ENCODE peak calls at places on chromosomes 4 and X, in eight cellular contexts. P is endothelial cell, N is left lung, E is right lobe of liver, V is body of pancreas, F is fibroblast of lung, Y is neural progenitor cell, H is GM12864. W is an unnamed sample.

GRCh38 chrX:96611619-96612362 is 72.9 kb upstream of the DIAPH2 start:
- DNase-seq in P (no peak), Y (peak), V (no peak), F (peak), N (no peak), H (no peak), E (no peak), W (no peak)

GRCh38 chr4:183729430-183730328 is 70.6 kb downstream of the TRAPPC11 start:
- DNase-seq in Y (no peak), E (no peak), P (no peak), H (no peak), N (no peak), V (peak), F (no peak), W (no peak)

GRCh38 chrX:21813612-21814368 is 25.6 kb upstream of the MBTPS2 start:
- DNase-seq in P (no peak), F (no peak), E (no peak), H (no peak), N (no peak), Y (peak), V (no peak), W (no peak)

GRCh38 chrX:42079968-42080367 is 156.6 kb upstream of the CASK start:
- DNase-seq in V (no peak), N (no peak), Y (no peak), E (no peak), H (no peak), P (no peak), F (no peak), W (no peak)

GRCh38 chrX:55702611-55703010 is 14.9 kb upstream of the RRAGB start:
- DNase-seq in P (no peak), Y (no peak), V (no peak), E (no peak), N (no peak), H (no peak), F (no peak), W (no peak)

GRCh38 chr4:117491531-117491930 is 406.2 kb upstream of the TRAM1L1 start:
- DNase-seq in N (no peak), E (no peak), V (no peak), F (no peak), H (no peak), P (no peak), Y (no peak), W (no peak)

GRCh38 chr4:149784018-149784417 is 31.6 kb downstream of the IQCM start:
- DNase-seq in H (no peak), V (no peak), N (no peak), P (no peak), E (no peak), Y (no peak), F (no peak), W (no peak)

GRCh38 chr4:77821775-77822174 is 2.6 kb upstream of the CNOT6L start:
- DNase-seq in N (no peak), V (peak), P (no peak), F (no peak), Y (no peak), H (no peak), E (no peak), W (no peak)

GRCh38 chrX:32483534-32484136 is 727.7 kb downstream of the DMD start:
- DNase-seq in E (no peak), V (no peak), N (no peak), F (peak), Y (peak), H (no peak), P (no peak), W (no peak)

GRCh38 chr4:147576084-147576483 is 41.1 kb upstream of the TMEM184C start:
- DNase-seq in N (no peak), P (no peak), V (no peak), Y (no peak), H (no peak), E (no peak), F (no peak), W (no peak)

GRCh38 chrX:49977319-49978090 is 55.1 kb downstream of the CLCN5 start:
- DNase-seq in Y (no peak), E (no peak), P (no peak), N (no peak), H (no peak), F (no peak), V (no peak), W (peak)

GRCh38 chr4:114688063-114688462 is 89.5 kb downstream of the UGT8 start:
- DNase-seq in F (no peak), V (no peak), N (no peak), P (no peak), E (no peak), Y (no peak), H (no peak), W (no peak)

GRCh38 chr4:173940146-173940545 is 343.3 kb downstream of the FBXO8 start:
- DNase-seq in Y (no peak), H (no peak), V (no peak), N (no peak), E (no peak), F (no peak), P (no peak), W (no peak)

GRCh38 chrX:72020788-72021187 is 110.1 kb downstream of the NHSL2 start:
- DNase-seq in N (no peak), E (no peak), F (no peak), V (no peak), H (peak), P (no peak), Y (no peak), W (no peak)

GRCh38 chr4:140777894-140778293 is 21.7 kb upstream of the TBC1D9 start:
- DNase-seq in P (no peak), F (no peak), N (no peak), Y (no peak), E (no peak), V (no peak), H (no peak), W (no peak)

GRCh38 chrX:70052895-70053615 is 3.3 kb upstream of the AWAT2 start:
- DNase-seq in Y (no peak), P (no peak), F (no peak), N (no peak), V (no peak), H (no peak), E (no peak), W (no peak)

GRCh38 chr4:8314691-8315255 is 45.2 kb downstream of the HTRA3 start:
- DNase-seq in H (no peak), F (no peak), P (no peak), Y (no peak), N (no peak), E (no peak), V (peak), W (no peak)

GRCh38 chrX:101399825-101400224 is 7.9 kb downstream of the GLA start:
- DNase-seq in N (no peak), H (no peak), Y (no peak), F (no peak), E (no peak), P (no peak), V (no peak), W (no peak)

GRCh38 chr4:154164931-154165839 is 326.4 kb downstream of the DCHS2 start:
- DNase-seq in E (no peak), V (peak), F (peak), P (no peak), N (peak), Y (no peak), H (peak), W (no peak)

GRCh38 chrX:115112411-115112810 is 76.8 kb upstream of the RBMXL3 start:
- DNase-seq in V (no peak), E (no peak), N (no peak), P (no peak), H (no peak), Y (no peak), F (no peak), W (no peak)

GRCh38 chr4:71126719-71127118 is 133.3 kb downstream of the DCK start:
- DNase-seq in E (no peak), Y (no peak), V (no peak), N (no peak), P (no peak), F (peak), H (no peak), W (no peak)

GRCh38 chr4:150056569-150056968 is 21.7 kb upstream of the DCLK2 start:
- DNase-seq in V (no peak), H (no peak), P (no peak), Y (no peak), E (no peak), F (peak), N (no peak), W (no peak)

GRCh38 chr4:7418131-7418943 is 16.4 kb downstream of the PSAPL1 start:
- DNase-seq in N (peak), E (no peak), H (no peak), Y (no peak), V (no peak), F (no peak), P (no peak), W (no peak)

GRCh38 chr4:52780206-52780605 is 29.0 kb upstream of the ERVMER34-1 start:
- DNase-seq in H (no peak), V (no peak), N (no peak), P (no peak), F (peak), Y (no peak), E (no peak), W (no peak)

GRCh38 chr4:56445699-56446098 is 9.6 kb downstream of the PAICS start:
- DNase-seq in F (peak), N (no peak), H (no peak), P (no peak), Y (no peak), V (no peak), E (no peak), W (no peak)

GRCh38 chr4:139853309-139853708 is 187.7 kb downstream of the MGST2 start:
- DNase-seq in V (no peak), Y (no peak), H (no peak), N (no peak), F (no peak), P (no peak), E (no peak), W (no peak)

GRCh38 chr4:122914292-122914904 is 8.0 kb downstream of the NUDT6 start:
- DNase-seq in Y (no peak), N (no peak), F (peak), H (peak), P (peak), V (no peak), E (no peak), W (no peak)

GRCh38 chr4:182240161-182241130 is 2.8 kb upstream of the TENM3 start:
- DNase-seq in Y (peak), F (peak), E (no peak), V (peak), H (no peak), P (no peak), N (no peak), W (no peak)

GRCh38 chrX:750263-750662 is 119.7 kb downstream of the SHOX start:
- DNase-seq in P (no peak), H (no peak), E (no peak), N (no peak), F (no peak), Y (no peak), V (no peak), W (no peak)
- TF ChIP-seq CTCF in P (no peak), H (no peak), E (no peak), N (no peak), F (no peak), Y (no peak), V (no peak), W (no peak)

DNA sequence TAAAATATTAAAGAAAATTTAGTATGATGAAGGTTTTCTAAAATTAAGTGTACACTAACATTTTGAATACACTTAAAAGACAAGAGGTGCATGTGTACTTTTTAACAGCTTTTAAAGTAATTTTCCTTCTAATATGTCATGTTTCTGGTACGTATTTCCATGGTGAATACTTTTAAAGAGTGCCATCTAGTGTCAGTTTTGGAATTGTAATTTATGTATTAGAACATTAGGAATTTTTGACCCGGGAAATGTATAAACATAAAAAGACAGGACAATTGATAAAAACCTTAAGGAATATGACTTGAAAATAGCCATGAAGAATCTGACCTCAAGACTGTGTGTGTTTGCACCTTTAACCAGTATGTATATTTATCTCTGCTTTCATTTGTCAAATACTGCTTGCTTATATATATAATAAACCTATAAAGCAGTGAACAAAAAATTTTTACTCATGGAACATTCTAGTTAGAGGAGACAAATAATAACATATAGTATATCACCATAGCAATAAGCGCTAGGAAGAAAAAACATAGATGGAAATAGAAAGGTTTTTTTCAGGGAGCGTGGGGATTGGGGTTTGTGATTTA is 7.2 kb downstream of the GSTCD start:
- DNase-seq in F (peak), V (no peak), Y (peak), E (no peak), N (no peak), P (no peak), H (no peak), W (no peak)
- TF ChIP-seq CTCF in F (peak), V (peak), Y (peak), E (peak), N (no peak), P (peak), H (peak), W (peak)

DNA sequence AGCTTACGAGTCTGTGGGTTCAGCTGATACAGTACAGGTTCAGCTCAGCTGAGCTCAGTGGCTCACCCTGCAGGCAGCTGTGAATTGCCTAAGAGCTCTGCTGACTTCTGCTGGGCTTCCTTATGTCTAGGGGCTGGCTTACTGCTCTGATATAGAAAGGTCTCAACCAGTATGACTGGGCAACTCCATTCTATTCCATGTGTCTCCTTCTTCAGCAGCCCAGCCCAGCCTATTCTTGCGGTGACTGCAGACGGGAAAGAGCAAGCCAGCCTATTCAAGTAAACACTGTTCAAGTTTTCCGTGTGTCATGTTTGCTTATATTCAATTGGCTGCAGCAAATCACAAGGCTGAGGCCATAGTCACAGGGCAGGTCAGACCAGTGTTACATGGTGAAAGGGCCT is 615.4 kb upstream of the ZFP42 start:
- DNase-seq in P (peak), N (no peak), V (peak), F (peak), Y (peak), H (no peak), E (no peak), W (peak)
- TF ChIP-seq CTCF in P (no peak), N (no peak), V (peak), F (peak), Y (peak), H (no peak), E (peak), W (no peak)

GRCh38 chr4:38873290-38873949 is 5.8 kb downstream of the FAM114A1 start:
- DNase-seq in F (no peak), N (no peak), H (no peak), Y (no peak), V (no peak), E (no peak), P (no peak), W (no peak)
- TF ChIP-seq CTCF in F (peak), N (no peak), H (peak), Y (peak), V (no peak), E (no peak), P (no peak), W (no peak)

GRCh38 chrX:3788494-3789233 is 75.2 kb upstream of the PRKX start:
- DNase-seq in P (peak), F (no peak), H (no peak), E (no peak), V (no peak), Y (peak), N (no peak), W (no peak)
- TF ChIP-seq CTCF in P (no peak), F (no peak), H (no peak), E (no peak), V (no peak), Y (peak), N (no peak), W (no peak)

DNA sequence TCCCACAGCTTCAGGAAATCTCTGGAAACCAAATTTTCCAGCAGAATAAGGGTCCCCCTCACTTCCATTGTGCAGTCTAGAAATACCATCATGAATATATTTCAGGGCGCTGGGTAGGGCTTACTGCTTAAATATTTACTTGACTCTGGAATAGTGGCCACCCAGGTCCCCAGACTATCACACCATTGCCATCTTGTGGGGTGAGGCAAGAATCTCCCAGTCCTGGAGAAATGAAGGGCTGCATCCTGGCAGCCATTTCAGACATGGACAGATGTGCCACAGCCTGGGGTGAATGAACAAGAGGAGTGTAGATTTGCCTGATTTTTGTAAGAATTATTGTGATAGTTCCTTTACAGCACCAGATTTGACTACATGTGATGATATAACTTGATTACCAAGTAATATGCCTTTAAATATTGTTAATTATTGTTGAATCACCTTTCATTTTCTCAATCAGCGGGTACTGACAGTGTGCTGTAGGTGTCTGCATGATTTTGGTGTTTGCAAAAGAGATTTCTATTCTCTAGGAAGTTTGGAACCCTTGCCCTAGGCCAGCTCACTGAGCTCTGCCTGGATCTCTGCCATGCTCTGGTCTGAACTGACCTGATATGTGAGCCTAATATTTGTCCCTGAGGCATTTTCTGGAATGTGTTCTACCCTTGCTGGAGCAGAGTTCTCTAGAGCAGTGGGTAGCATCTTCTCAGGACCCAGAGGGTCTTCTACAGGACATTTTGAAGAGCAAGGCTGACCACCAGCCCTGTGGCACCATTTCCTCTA is 183.4 kb downstream of the KIT start:
- DNase-seq in F (peak), Y (peak), P (no peak), N (no peak), V (no peak), H (no peak), E (no peak), W (no peak)
- TF ChIP-seq CTCF in F (no peak), Y (peak), P (no peak), N (peak), V (no peak), H (no peak), E (peak), W (no peak)

W was measured in glutamatergic neuron.